ENCODE peak calls at places on chromosome 4, in five cellular contexts. One of them, this sample, is unnamed.

GRCh38 chr4:127849505-127850234 is 31.0 kb upstream of the PLK4 start:
- DNase-seq in GM23248: peak
- DNase-seq in esophagus squamous epithelium: no peak
- DNase-seq in CD4-positive, alpha-beta memory T cell: peak
- DNase-seq in right cardiac atrium: no peak
- DNase-seq in this sample: peak

GRCh38 chr4:24472514-24473308 is 111.6 kb downstream of the DHX15 start:
- DNase-seq in esophagus squamous epithelium: peak
- DNase-seq in GM23248: peak
- DNase-seq in CD4-positive, alpha-beta memory T cell: peak
- DNase-seq in right cardiac atrium: peak
- DNase-seq in this sample: peak

GRCh38 chr4:1097553-1097952 is 15.8 kb downstream of the RNF212 start:
- DNase-seq in CD4-positive, alpha-beta memory T cell: no peak
- DNase-seq in right cardiac atrium: no peak
- DNase-seq in esophagus squamous epithelium: no peak
- DNase-seq in GM23248: no peak
- DNase-seq in this sample: no peak

GRCh38 chr4:186017801-186018200 is 51.2 kb upstream of the TLR3 start:
- DNase-seq in CD4-positive, alpha-beta memory T cell: no peak
- DNase-seq in esophagus squamous epithelium: no peak
- DNase-seq in GM23248: no peak
- DNase-seq in right cardiac atrium: no peak
- DNase-seq in this sample: no peak

GRCh38 chr4:174317531-174317930 is 33.8 kb downstream of the CEP44 start:
- DNase-seq in esophagus squamous epithelium: no peak
- DNase-seq in right cardiac atrium: no peak
- DNase-seq in CD4-positive, alpha-beta memory T cell: no peak
- DNase-seq in GM23248: peak
- DNase-seq in this sample: no peak

GRCh38 chr4:140706665-140707064 is 49.5 kb downstream of the TBC1D9 start:
- DNase-seq in CD4-positive, alpha-beta memory T cell: no peak
- DNase-seq in GM23248: no peak
- DNase-seq in right cardiac atrium: no peak
- DNase-seq in esophagus squamous epithelium: no peak
- DNase-seq in this sample: no peak

GRCh38 chr4:185549095-185549494 is 13.8 kb upstream of the PDLIM3 start:
- DNase-seq in GM23248: no peak
- DNase-seq in right cardiac atrium: no peak
- DNase-seq in CD4-positive, alpha-beta memory T cell: no peak
- DNase-seq in esophagus squamous epithelium: no peak
- DNase-seq in this sample: no peak

GRCh38 chr4:139913398-139913990 is 240.5 kb downstream of the MAML3 start:
- DNase-seq in esophagus squamous epithelium: no peak
- DNase-seq in GM23248: peak
- DNase-seq in right cardiac atrium: no peak
- DNase-seq in CD4-positive, alpha-beta memory T cell: no peak
- DNase-seq in this sample: no peak

GRCh38 chr4:25953740-25954139 is 39.7 kb downstream of the SMIM20 start:
- DNase-seq in right cardiac atrium: peak
- DNase-seq in GM23248: peak
- DNase-seq in esophagus squamous epithelium: no peak
- DNase-seq in CD4-positive, alpha-beta memory T cell: no peak
- DNase-seq in this sample: no peak

GRCh38 chr4:119230288-119230687 is 17.8 kb downstream of the USP53 start:
- DNase-seq in GM23248: no peak
- DNase-seq in esophagus squamous epithelium: no peak
- DNase-seq in right cardiac atrium: no peak
- DNase-seq in CD4-positive, alpha-beta memory T cell: no peak
- DNase-seq in this sample: no peak

GRCh38 chr4:81069706-81070331 is 39.3 kb downstream of the BMP3 start:
- DNase-seq in GM23248: peak
- DNase-seq in CD4-positive, alpha-beta memory T cell: peak
- DNase-seq in right cardiac atrium: peak
- DNase-seq in esophagus squamous epithelium: no peak
- DNase-seq in this sample: peak

GRCh38 chr4:1988327-1988724 is 20.4 kb downstream of the NELFA start:
- DNase-seq in right cardiac atrium: no peak
- DNase-seq in GM23248: no peak
- DNase-seq in esophagus squamous epithelium: no peak
- DNase-seq in CD4-positive, alpha-beta memory T cell: no peak
- DNase-seq in this sample: no peak

GRCh38 chr4:83043801-83044407 is 8.9 kb downstream of the COPS4 start:
- DNase-seq in esophagus squamous epithelium: no peak
- DNase-seq in right cardiac atrium: no peak
- DNase-seq in GM23248: peak
- DNase-seq in CD4-positive, alpha-beta memory T cell: no peak
- DNase-seq in this sample: no peak

GRCh38 chr4:184461711-184462110 is 12.6 kb downstream of the IRF2 start:
- DNase-seq in right cardiac atrium: no peak
- DNase-seq in esophagus squamous epithelium: no peak
- DNase-seq in GM23248: no peak
- DNase-seq in CD4-positive, alpha-beta memory T cell: no peak
- DNase-seq in this sample: no peak

GRCh38 chr4:149841686-149842085 is 26.0 kb upstream of the IQCM start:
- DNase-seq in CD4-positive, alpha-beta memory T cell: no peak
- DNase-seq in esophagus squamous epithelium: no peak
- DNase-seq in right cardiac atrium: no peak
- DNase-seq in GM23248: no peak
- DNase-seq in this sample: no peak

GRCh38 chr4:109728385-109728784 is 1.5 kb downstream of the PLA2G12A start:
- DNase-seq in CD4-positive, alpha-beta memory T cell: no peak
- DNase-seq in GM23248: no peak
- DNase-seq in right cardiac atrium: no peak
- DNase-seq in esophagus squamous epithelium: no peak
- DNase-seq in this sample: no peak
- H3K27ac ChIP-seq in CD4-positive, alpha-beta memory T cell: no peak
- H3K27ac ChIP-seq in GM23248: no peak
- H3K27ac ChIP-seq in right cardiac atrium: no peak
- H3K27ac ChIP-seq in esophagus squamous epithelium: no peak
- H3K27ac ChIP-seq in this sample: no peak

GRCh38 chr4:123421942-123422781 is 25.6 kb downstream of the SPRY1 start:
- DNase-seq in CD4-positive, alpha-beta memory T cell: peak
- DNase-seq in right cardiac atrium: no peak
- DNase-seq in esophagus squamous epithelium: no peak
- DNase-seq in GM23248: no peak
- DNase-seq in this sample: no peak
- H3K27ac ChIP-seq in CD4-positive, alpha-beta memory T cell: peak
- H3K27ac ChIP-seq in right cardiac atrium: no peak
- H3K27ac ChIP-seq in esophagus squamous epithelium: no peak
- H3K27ac ChIP-seq in GM23248: no peak
- H3K27ac ChIP-seq in this sample: no peak

GRCh38 chr4:21811576-21811975 is 137.0 kb downstream of the KCNIP4 start:
- DNase-seq in esophagus squamous epithelium: no peak
- DNase-seq in right cardiac atrium: no peak
- DNase-seq in GM23248: peak
- DNase-seq in CD4-positive, alpha-beta memory T cell: no peak
- DNase-seq in this sample: no peak
- H3K27ac ChIP-seq in esophagus squamous epithelium: no peak
- H3K27ac ChIP-seq in right cardiac atrium: no peak
- H3K27ac ChIP-seq in GM23248: no peak
- H3K27ac ChIP-seq in CD4-positive, alpha-beta memory T cell: no peak
- H3K27ac ChIP-seq in this sample: no peak

GRCh38 chr4:147479817-147480216 is 1.1 kb upstream of the EDNRA start:
- DNase-seq in right cardiac atrium: peak
- DNase-seq in esophagus squamous epithelium: no peak
- DNase-seq in GM23248: peak
- DNase-seq in CD4-positive, alpha-beta memory T cell: no peak
- DNase-seq in this sample: no peak
- H3K27ac ChIP-seq in right cardiac atrium: peak
- H3K27ac ChIP-seq in esophagus squamous epithelium: peak
- H3K27ac ChIP-seq in GM23248: no peak
- H3K27ac ChIP-seq in CD4-positive, alpha-beta memory T cell: no peak
- H3K27ac ChIP-seq in this sample: no peak

GRCh38 chr4:85672116-85672515 is 197.2 kb downstream of the ARHGAP24 start:
- DNase-seq in GM23248: peak
- DNase-seq in esophagus squamous epithelium: no peak
- DNase-seq in right cardiac atrium: no peak
- DNase-seq in CD4-positive, alpha-beta memory T cell: no peak
- DNase-seq in this sample: no peak
- H3K27ac ChIP-seq in GM23248: no peak
- H3K27ac ChIP-seq in esophagus squamous epithelium: no peak
- H3K27ac ChIP-seq in right cardiac atrium: no peak
- H3K27ac ChIP-seq in CD4-positive, alpha-beta memory T cell: no peak
- H3K27ac ChIP-seq in this sample: peak

DNA sequence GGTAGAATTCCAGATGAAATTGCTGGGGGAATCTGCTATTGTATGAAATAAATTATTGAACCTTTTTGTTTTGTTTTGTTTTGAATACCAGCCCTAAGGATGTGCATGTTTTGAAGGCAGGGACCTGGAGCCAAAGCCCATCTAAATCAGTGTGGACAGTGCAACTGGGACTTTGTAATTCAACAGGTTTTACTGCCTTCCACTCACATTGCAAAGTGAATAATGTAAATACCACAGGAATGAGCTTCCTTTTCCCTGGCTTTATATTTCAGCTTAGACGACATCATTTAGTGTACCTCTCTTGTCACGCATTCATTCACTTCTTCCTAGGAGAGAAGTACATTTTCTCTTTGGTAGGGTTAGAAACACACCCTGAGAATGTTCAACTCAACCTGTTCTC is 795.0 kb downstream of the CENPC start:
- DNase-seq in GM23248: no peak
- DNase-seq in right cardiac atrium: no peak
- DNase-seq in esophagus squamous epithelium: no peak
- DNase-seq in CD4-positive, alpha-beta memory T cell: no peak
- DNase-seq in this sample: no peak
- H3K27ac ChIP-seq in GM23248: no peak
- H3K27ac ChIP-seq in right cardiac atrium: no peak
- H3K27ac ChIP-seq in esophagus squamous epithelium: no peak
- H3K27ac ChIP-seq in CD4-positive, alpha-beta memory T cell: no peak
- H3K27ac ChIP-seq in this sample: no peak

GRCh38 chr4:77745792-77746191 is 73.4 kb downstream of the CNOT6L start:
- DNase-seq in GM23248: no peak
- DNase-seq in right cardiac atrium: no peak
- DNase-seq in esophagus squamous epithelium: no peak
- DNase-seq in CD4-positive, alpha-beta memory T cell: no peak
- DNase-seq in this sample: no peak
- H3K27ac ChIP-seq in GM23248: no peak
- H3K27ac ChIP-seq in right cardiac atrium: no peak
- H3K27ac ChIP-seq in esophagus squamous epithelium: no peak
- H3K27ac ChIP-seq in CD4-positive, alpha-beta memory T cell: no peak
- H3K27ac ChIP-seq in this sample: no peak

DNA sequence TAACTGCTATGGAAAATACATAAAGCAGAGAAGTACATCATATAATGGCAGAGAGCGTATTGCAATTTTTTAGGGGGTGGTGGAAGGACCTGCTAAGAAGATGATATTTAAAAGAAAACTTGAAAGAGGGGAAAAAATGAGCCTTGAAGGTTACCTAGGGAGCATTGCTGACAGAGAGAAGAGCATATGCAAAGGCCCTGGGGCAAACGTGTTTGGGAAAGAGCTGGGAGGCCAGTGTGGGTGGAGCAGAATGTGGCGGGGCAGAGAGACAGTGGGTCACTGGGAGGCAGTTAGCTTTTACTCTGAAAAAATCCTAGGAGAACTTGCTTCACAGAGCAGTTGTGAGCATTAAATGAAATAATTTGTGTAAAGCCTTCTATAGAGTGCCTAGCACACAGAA is 157.0 kb downstream of the SHROOM3 start:
- DNase-seq in GM23248: no peak
- DNase-seq in right cardiac atrium: no peak
- DNase-seq in esophagus squamous epithelium: no peak
- DNase-seq in CD4-positive, alpha-beta memory T cell: no peak
- DNase-seq in this sample: no peak
- H3K27ac ChIP-seq in GM23248: peak
- H3K27ac ChIP-seq in right cardiac atrium: no peak
- H3K27ac ChIP-seq in esophagus squamous epithelium: no peak
- H3K27ac ChIP-seq in CD4-positive, alpha-beta memory T cell: no peak
- H3K27ac ChIP-seq in this sample: no peak

GRCh38 chr4:39932776-39933402 is 44.8 kb downstream of the PDS5A start:
- DNase-seq in esophagus squamous epithelium: no peak
- DNase-seq in GM23248: no peak
- DNase-seq in CD4-positive, alpha-beta memory T cell: peak
- DNase-seq in right cardiac atrium: no peak
- DNase-seq in this sample: no peak
- H3K27ac ChIP-seq in esophagus squamous epithelium: no peak
- H3K27ac ChIP-seq in GM23248: peak
- H3K27ac ChIP-seq in CD4-positive, alpha-beta memory T cell: peak
- H3K27ac ChIP-seq in right cardiac atrium: no peak
- H3K27ac ChIP-seq in this sample: no peak

This sample was measured in Karpas-422.